ENCODE peak calls at places on chromosomes 5 and 9, in nine cellular contexts. V is body of pancreas; G is endodermal cell; B is left lung; S is GM23248; E is fibroblast of lung; I is CD8-positive, alpha-beta T cell; C is ascending aorta; Z is upper lobe of left lung. H is an unnamed sample.
A peak's percentile ranks its signal among the peaks of the same experiment; 100 is the strongest.

GRCh38 chr5:174501461-174502069 is 222.8 kb upstream of the MSX2 start:
- DNase-seq in G (no peak), V (peak; percentile 26), E (peak; percentile 30), C (no peak), I (no peak), S (peak; percentile 37), B (no peak), Z (no peak), H (no peak)

GRCh38 chr9:109497193-109498165 is 628 bp downstream of the PTPN3 start:
- DNase-seq in E (no peak), B (no peak), G (peak; percentile 67), S (peak; percentile 54), V (peak; percentile 65), I (no peak), C (no peak), Z (no peak), H (no peak)

GRCh38 chr5:160802567-160802966 is 49.4 kb downstream of the ATP10B start:
- DNase-seq in Z (peak; percentile 20), B (no peak), S (peak; percentile 2), C (no peak), G (no peak), I (no peak), V (peak; percentile 12), E (peak; percentile 1), H (no peak)

GRCh38 chr5:2995667-2996066 is 244.2 kb upstream of the IRX2 start:
- DNase-seq in C (no peak), Z (no peak), E (no peak), G (no peak), B (no peak), I (no peak), V (no peak), S (no peak), H (no peak)

GRCh38 chr5:61020415-61020814 is 75.4 kb downstream of the NDUFAF2 start:
- DNase-seq in E (peak; percentile 78), Z (peak; percentile 40), S (no peak), C (no peak), I (no peak), B (peak; percentile 27), V (no peak), G (no peak), H (no peak)

GRCh38 chr5:174741352-174741751 is 17.0 kb downstream of the MSX2 start:
- DNase-seq in V (no peak), E (peak; percentile 51), G (no peak), S (no peak), C (no peak), B (no peak), I (no peak), Z (no peak), H (no peak)

GRCh38 chr9:120710110-120710981 is 3.9 kb downstream of the MEGF9 start:
- DNase-seq in G (no peak), Z (no peak), S (peak; percentile 66), B (no peak), C (no peak), E (peak; percentile 76), V (peak; percentile 68), I (no peak), H (no peak)

GRCh38 chr5:61790678-61791077 is 458.6 kb downstream of the ZSWIM6 start:
- DNase-seq in E (no peak), B (no peak), Z (no peak), C (no peak), I (no peak), S (no peak), V (peak; percentile 46), G (peak; percentile 52), H (no peak)

GRCh38 chr5:36690041-36690941 is 83.9 kb downstream of the SLC1A3 start:
- DNase-seq in B (peak; percentile 96), G (peak; percentile 96), S (peak; percentile 92), Z (peak; percentile 86), C (peak; percentile 86), V (peak; percentile 81), E (peak; percentile 73), I (peak; percentile 21), H (peak; percentile 33)

GRCh38 chr5:93053825-93054224 is 527.2 kb downstream of the NR2F1-AS1 start:
- DNase-seq in V (no peak), Z (no peak), B (no peak), C (no peak), I (no peak), S (no peak), G (no peak), E (peak; percentile 94), H (peak; percentile 55)

GRCh38 chr9:6495484-6495883 is 82.5 kb downstream of the UHRF2 start:
- DNase-seq in Z (no peak), E (no peak), V (no peak), C (no peak), S (no peak), I (no peak), G (no peak), B (no peak), H (no peak)

GRCh38 chr5:171272996-171273970 is 35.8 kb upstream of the TLX3 start:
- DNase-seq in E (peak; percentile 26), Z (no peak), G (peak; percentile 77), C (no peak), I (no peak), S (peak; percentile 42), V (no peak), B (no peak), H (no peak)

GRCh38 chr5:171852255-171852681 is 66.7 kb downstream of the SMIM23 start:
- DNase-seq in G (peak; percentile 74), S (no peak), I (no peak), V (no peak), E (no peak), Z (peak; percentile 44), B (no peak), C (no peak), H (no peak)

GRCh38 chr9:112764837-112765236 is 14.3 kb downstream of the SNX30 start:
- DNase-seq in V (peak; percentile 78), S (no peak), B (no peak), E (no peak), Z (no peak), I (no peak), G (peak; percentile 77), C (no peak), H (no peak)

GRCh38 chr9:104361207-104361606 is 142.9 kb upstream of the OR13F1 start:
- DNase-seq in I (no peak), E (no peak), S (no peak), G (peak; percentile 62), V (no peak), B (no peak), Z (no peak), C (no peak), H (no peak)

GRCh38 chr5:143920772-143921171 is 108.8 kb downstream of the HMHB1 start:
- DNase-seq in I (no peak), G (no peak), V (no peak), Z (no peak), S (peak; percentile 68), E (no peak), B (no peak), C (no peak), H (no peak)

GRCh38 chr5:56434986-56435385 is 201.9 kb upstream of the ANKRD55 start:
- DNase-seq in G (no peak), E (no peak), I (no peak), Z (no peak), V (no peak), C (no peak), B (no peak), S (no peak), H (no peak)

GRCh38 chr9:75903785-75904360 is 13.4 kb downstream of the PCSK5 start:
- DNase-seq in V (no peak), G (no peak), I (no peak), S (peak; percentile 41), C (peak; percentile 76), E (no peak), Z (no peak), B (no peak), H (no peak)

GRCh38 chr5:57896596-57896995 is 414.0 kb upstream of the ACTBL2 start:
- DNase-seq in E (peak; percentile 37), B (no peak), S (peak; percentile 17), G (no peak), Z (no peak), V (no peak), I (no peak), C (no peak), H (no peak)

GRCh38 chr5:76326559-76327351 is 76.3 kb upstream of the IQGAP2 start:
- DNase-seq in V (no peak), Z (no peak), E (no peak), G (peak; percentile 87), I (no peak), B (peak; percentile 52), C (no peak), S (no peak), H (no peak)
- H3K27ac ChIP-seq in V (no peak overlapping the region), Z (peak overlapping the region; percentile 29), E (no peak overlapping the region), G (peak overlapping the region; percentile 67), I (peak overlapping the region; percentile 39), B (peak overlapping the region; percentile 21), C (no peak overlapping the region), S (no peak overlapping the region), H (no peak overlapping the region)

DNA sequence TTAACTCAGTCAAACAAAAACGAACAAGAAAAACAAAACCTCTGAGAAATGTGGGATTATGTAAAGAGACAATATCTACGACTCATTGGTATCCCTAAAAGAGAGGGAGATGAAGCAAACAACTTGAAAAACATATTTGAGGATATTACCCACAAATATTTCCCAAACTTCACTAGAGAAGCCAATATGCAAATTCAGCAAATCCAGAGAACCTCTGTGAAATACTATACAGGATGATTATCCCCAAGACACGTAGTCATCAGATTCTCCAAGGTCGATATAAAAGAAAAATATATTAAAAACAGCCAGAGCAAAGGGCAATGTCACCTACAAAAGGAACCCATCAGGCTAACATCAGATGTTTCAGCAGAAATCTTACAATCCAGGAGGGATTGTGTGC is 226.1 kb downstream of the CDH12 start:
- DNase-seq in G (no peak), E (no peak), Z (no peak), V (no peak), B (no peak), C (no peak), S (no peak), I (no peak), H (no peak)
- H3K27ac ChIP-seq in G (no peak overlapping the region), E (no peak overlapping the region), Z (no peak overlapping the region), V (no peak overlapping the region), B (no peak overlapping the region), C (no peak overlapping the region), S (no peak overlapping the region), I (no peak overlapping the region), H (no peak overlapping the region)

DNA sequence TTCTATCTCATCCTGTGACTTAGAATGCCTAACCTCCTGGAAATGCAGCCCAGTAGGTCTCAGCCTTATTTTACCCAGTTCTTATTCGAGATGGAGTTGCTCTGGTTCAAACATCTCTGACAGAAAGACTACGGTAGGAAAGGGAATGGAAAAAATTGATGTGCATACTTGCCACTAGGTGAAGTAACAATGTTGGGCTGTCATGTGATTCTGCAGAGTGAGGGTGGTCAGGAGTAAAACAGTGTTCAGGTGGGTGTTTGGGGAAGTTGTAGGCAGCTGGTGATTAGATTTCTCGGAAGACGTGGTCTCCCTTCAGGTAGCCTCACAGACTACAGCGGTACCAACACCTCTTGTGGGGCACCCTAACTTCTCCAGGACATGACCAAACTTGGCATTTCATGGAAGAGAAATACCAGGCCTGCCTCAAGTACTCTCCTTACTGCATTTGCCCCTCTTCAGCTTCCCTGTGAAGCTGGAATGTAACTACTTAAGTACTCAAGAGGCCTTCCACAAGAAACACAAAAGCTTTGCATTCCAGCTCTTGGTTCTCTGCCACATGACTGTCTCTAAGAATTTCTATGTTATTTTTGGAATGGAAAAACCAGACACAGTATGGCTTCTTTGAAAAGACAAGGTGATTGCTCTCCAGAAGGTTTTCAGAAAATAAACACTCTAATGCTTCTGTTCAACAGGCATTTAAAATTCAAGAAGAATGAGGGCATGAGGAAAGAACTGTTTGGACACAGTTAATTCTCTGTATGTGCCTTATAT is 17.4 kb upstream of the ENTREP1 start:
- DNase-seq in Z (peak; percentile 65), V (no peak), E (no peak), I (no peak), S (peak; percentile 41), G (peak; percentile 80), B (no peak), C (no peak), H (peak; percentile 30)
- H3K27ac ChIP-seq in Z (peak overlapping the region; percentile 51), V (no peak overlapping the region), E (no peak overlapping the region), I (no peak overlapping the region), S (no peak overlapping the region), G (peak overlapping the region; percentile 59), B (peak overlapping the region; percentile 26), C (no peak overlapping the region), H (no peak overlapping the region)

GRCh38 chr5:78108564-78108963 is 185.9 kb downstream of the AP3B1 start:
- DNase-seq in B (no peak), I (no peak), E (no peak), C (no peak), V (no peak), G (no peak), S (no peak), Z (no peak), H (no peak)
- H3K27ac ChIP-seq in B (no peak overlapping the region), I (no peak overlapping the region), E (no peak overlapping the region), C (no peak overlapping the region), V (no peak overlapping the region), G (no peak overlapping the region), S (no peak overlapping the region), Z (no peak overlapping the region), H (no peak overlapping the region)